ENCODE peak calls at places on chromosomes 2 and 18, in five cellular contexts. One of them, this sample, is unnamed.

GRCh38 chr2:135997380-135997779 is 12.0 kb upstream of the DARS1 start:
- DNase-seq in mammary epithelial cell: no peak
- DNase-seq in endothelial cell of umbilical vein: no peak
- DNase-seq in PC-3: no peak
- DNase-seq in fibroblast of lung: no peak
- DNase-seq in this sample: no peak

GRCh38 chr18:10421859-10422258 is 32.6 kb upstream of the APCDD1 start:
- DNase-seq in mammary epithelial cell: peak
- DNase-seq in endothelial cell of umbilical vein: no peak
- DNase-seq in PC-3: no peak
- DNase-seq in fibroblast of lung: peak
- DNase-seq in this sample: peak

GRCh38 chr18:79962311-79962710 is 2.1 kb upstream of the HSBP1L1 start:
- DNase-seq in mammary epithelial cell: peak
- DNase-seq in endothelial cell of umbilical vein: no peak
- DNase-seq in PC-3: peak
- DNase-seq in fibroblast of lung: peak
- DNase-seq in this sample: peak

GRCh38 chr18:26040051-26040656 is 50.3 kb downstream of the SS18 start:
- DNase-seq in mammary epithelial cell: peak
- DNase-seq in endothelial cell of umbilical vein: peak
- DNase-seq in PC-3: peak
- DNase-seq in fibroblast of lung: no peak
- DNase-seq in this sample: no peak

GRCh38 chr2:24404582-24404981 is 44.2 kb upstream of the ITSN2 start:
- DNase-seq in mammary epithelial cell: peak
- DNase-seq in endothelial cell of umbilical vein: no peak
- DNase-seq in PC-3: peak
- DNase-seq in fibroblast of lung: peak
- DNase-seq in this sample: no peak

GRCh38 chr2:105521176-105521575 is 122.3 kb upstream of the FHL2 start:
- DNase-seq in mammary epithelial cell: no peak
- DNase-seq in endothelial cell of umbilical vein: peak
- DNase-seq in PC-3: peak
- DNase-seq in fibroblast of lung: no peak
- DNase-seq in this sample: no peak

GRCh38 chr2:9247786-9248185 is 41.2 kb downstream of the ASAP2 start:
- DNase-seq in mammary epithelial cell: no peak
- DNase-seq in endothelial cell of umbilical vein: peak
- DNase-seq in PC-3: no peak
- DNase-seq in fibroblast of lung: no peak
- DNase-seq in this sample: no peak

GRCh38 chr18:11689972-11690570 is 1.0 kb downstream of the GNAL start:
- DNase-seq in mammary epithelial cell: peak
- DNase-seq in endothelial cell of umbilical vein: no peak
- DNase-seq in PC-3: no peak
- DNase-seq in fibroblast of lung: peak
- DNase-seq in this sample: no peak

GRCh38 chr2:202084265-202084664 is 11.2 kb downstream of the KIAA2012 start:
- DNase-seq in mammary epithelial cell: no peak
- DNase-seq in endothelial cell of umbilical vein: no peak
- DNase-seq in PC-3: no peak
- DNase-seq in fibroblast of lung: peak
- DNase-seq in this sample: no peak

GRCh38 chr2:215361876-215362561 is 50.2 kb downstream of the ATIC start:
- DNase-seq in mammary epithelial cell: no peak
- DNase-seq in endothelial cell of umbilical vein: no peak
- DNase-seq in PC-3: no peak
- DNase-seq in fibroblast of lung: peak
- DNase-seq in this sample: no peak

GRCh38 chr2:85066874-85067351 is 66.3 kb upstream of the TCF7L1 start:
- DNase-seq in mammary epithelial cell: peak
- DNase-seq in endothelial cell of umbilical vein: peak
- DNase-seq in PC-3: peak
- DNase-seq in fibroblast of lung: peak
- DNase-seq in this sample: peak

GRCh38 chr2:46674451-46674850 is 195.1 kb downstream of the TMEM247 start:
- DNase-seq in mammary epithelial cell: no peak
- DNase-seq in endothelial cell of umbilical vein: no peak
- DNase-seq in PC-3: no peak
- DNase-seq in fibroblast of lung: no peak
- DNase-seq in this sample: no peak

GRCh38 chr2:97731274-97732050 is 18.1 kb downstream of the ZAP70 start:
- DNase-seq in mammary epithelial cell: no peak
- DNase-seq in endothelial cell of umbilical vein: no peak
- DNase-seq in PC-3: no peak
- DNase-seq in fibroblast of lung: no peak
- DNase-seq in this sample: no peak

GRCh38 chr2:237309011-237309410 is 105.0 kb downstream of the COL6A3 start:
- DNase-seq in mammary epithelial cell: no peak
- DNase-seq in endothelial cell of umbilical vein: no peak
- DNase-seq in PC-3: no peak
- DNase-seq in fibroblast of lung: peak
- DNase-seq in this sample: no peak

GRCh38 chr18:57921708-57922107 is 118.6 kb upstream of the ATP8B1 start:
- DNase-seq in mammary epithelial cell: peak
- DNase-seq in endothelial cell of umbilical vein: no peak
- DNase-seq in PC-3: peak
- DNase-seq in fibroblast of lung: peak
- DNase-seq in this sample: no peak

GRCh38 chr2:23668756-23669304 is 258.1 kb downstream of the ATAD2B start:
- DNase-seq in mammary epithelial cell: no peak
- DNase-seq in endothelial cell of umbilical vein: no peak
- DNase-seq in PC-3: no peak
- DNase-seq in fibroblast of lung: no peak
- DNase-seq in this sample: no peak

GRCh38 chr18:70207181-70207580 is 1.7 kb upstream of the RTTN start:
- DNase-seq in mammary epithelial cell: no peak
- DNase-seq in endothelial cell of umbilical vein: no peak
- DNase-seq in PC-3: no peak
- DNase-seq in fibroblast of lung: no peak
- DNase-seq in this sample: no peak

GRCh38 chr2:221096651-221097567 is 475.2 kb downstream of the EPHA4 start:
- DNase-seq in mammary epithelial cell: peak
- DNase-seq in endothelial cell of umbilical vein: peak
- DNase-seq in PC-3: peak
- DNase-seq in fibroblast of lung: peak
- DNase-seq in this sample: no peak

GRCh38 chr18:79488311-79489047 is 92.7 kb downstream of the NFATC1 start:
- DNase-seq in mammary epithelial cell: no peak
- DNase-seq in endothelial cell of umbilical vein: no peak
- DNase-seq in PC-3: no peak
- DNase-seq in fibroblast of lung: no peak
- DNase-seq in this sample: no peak

GRCh38 chr18:77344777-77345507 is 95.3 kb downstream of the GALR1 start:
- DNase-seq in mammary epithelial cell: no peak
- DNase-seq in endothelial cell of umbilical vein: no peak
- DNase-seq in PC-3: no peak
- DNase-seq in fibroblast of lung: no peak
- DNase-seq in this sample: no peak

GRCh38 chr2:142033393-142033792 is 97.4 kb downstream of the LRP1B start:
- DNase-seq in mammary epithelial cell: no peak
- DNase-seq in endothelial cell of umbilical vein: no peak
- DNase-seq in PC-3: peak
- DNase-seq in fibroblast of lung: peak
- DNase-seq in this sample: no peak

GRCh38 chr2:127796389-127796788 is 14.6 kb downstream of the WDR33 start:
- DNase-seq in mammary epithelial cell: no peak
- DNase-seq in endothelial cell of umbilical vein: peak
- DNase-seq in PC-3: no peak
- DNase-seq in fibroblast of lung: no peak
- DNase-seq in this sample: no peak

GRCh38 chr2:197477764-197478163 is 21.9 kb downstream of the HSPD1 start:
- DNase-seq in mammary epithelial cell: no peak
- DNase-seq in endothelial cell of umbilical vein: no peak
- DNase-seq in PC-3: no peak
- DNase-seq in fibroblast of lung: no peak
- DNase-seq in this sample: no peak

GRCh38 chr2:50723549-50723948 is 308.4 kb downstream of the NRXN1 start:
- DNase-seq in mammary epithelial cell: no peak
- DNase-seq in endothelial cell of umbilical vein: no peak
- DNase-seq in PC-3: no peak
- DNase-seq in fibroblast of lung: no peak
- DNase-seq in this sample: no peak

GRCh38 chr2:30234180-30234971 is 3.0 kb downstream of the LBH start:
- DNase-seq in mammary epithelial cell: peak
- DNase-seq in endothelial cell of umbilical vein: peak
- DNase-seq in PC-3: peak
- DNase-seq in fibroblast of lung: peak
- DNase-seq in this sample: peak

GRCh38 chr2:205570641-205571040 is 111.7 kb upstream of the NRP2 start:
- DNase-seq in mammary epithelial cell: no peak
- DNase-seq in endothelial cell of umbilical vein: no peak
- DNase-seq in PC-3: no peak
- DNase-seq in fibroblast of lung: no peak
- DNase-seq in this sample: no peak

GRCh38 chr2:67965246-67965645 is 97.6 kb downstream of the C1D start:
- DNase-seq in mammary epithelial cell: peak
- DNase-seq in endothelial cell of umbilical vein: no peak
- DNase-seq in PC-3: no peak
- DNase-seq in fibroblast of lung: no peak
- DNase-seq in this sample: no peak

GRCh38 chr18:8747440-8747937 is 42.1 kb downstream of the MTCL1 start:
- DNase-seq in mammary epithelial cell: no peak
- DNase-seq in endothelial cell of umbilical vein: peak
- DNase-seq in PC-3: peak
- DNase-seq in fibroblast of lung: peak
- DNase-seq in this sample: no peak

GRCh38 chr2:32884346-32884745 is 62.4 kb upstream of the LTBP1 start:
- DNase-seq in mammary epithelial cell: peak
- DNase-seq in endothelial cell of umbilical vein: no peak
- DNase-seq in PC-3: peak
- DNase-seq in fibroblast of lung: peak
- DNase-seq in this sample: no peak

GRCh38 chr2:127066942-127067341 is 40.0 kb downstream of the BIN1 start:
- DNase-seq in mammary epithelial cell: no peak
- DNase-seq in endothelial cell of umbilical vein: no peak
- DNase-seq in PC-3: no peak
- DNase-seq in fibroblast of lung: no peak
- DNase-seq in this sample: no peak

DNA sequence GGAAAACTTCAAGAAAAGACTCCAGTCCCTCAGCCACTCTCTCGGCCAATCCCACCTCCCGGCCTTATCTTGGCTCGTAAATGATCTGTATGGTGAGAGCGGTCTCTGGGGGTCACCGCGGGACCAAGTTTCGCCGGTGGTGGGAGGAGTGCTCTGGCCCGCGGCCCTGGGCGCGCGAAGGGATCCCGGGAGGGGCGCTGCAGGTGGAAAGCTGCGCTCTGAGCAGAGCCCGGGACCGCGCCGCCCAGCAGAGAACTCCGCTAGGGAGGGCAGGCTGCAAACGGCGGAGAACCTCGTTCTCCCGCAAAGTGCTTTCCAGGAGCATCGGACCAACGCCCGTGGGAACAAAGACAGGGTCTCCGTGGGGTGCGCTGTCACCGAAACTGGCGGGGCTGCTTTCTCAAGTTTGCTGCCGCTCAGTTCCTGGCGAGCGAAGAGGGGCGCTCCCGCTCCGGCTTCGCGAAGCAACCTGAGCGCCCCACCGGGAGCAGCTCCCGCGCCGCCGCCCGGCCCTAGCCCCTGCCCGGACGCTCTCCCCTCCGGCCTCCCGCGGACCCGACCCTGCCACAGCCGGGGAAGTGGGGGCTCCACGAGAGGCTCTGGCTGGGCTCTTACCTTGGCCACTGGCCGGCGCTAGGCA is 508 bp downstream of the LRP2 start:
- DNase-seq in mammary epithelial cell: peak
- DNase-seq in endothelial cell of umbilical vein: peak
- DNase-seq in PC-3: no peak
- DNase-seq in fibroblast of lung: peak
- DNase-seq in this sample: no peak
- TF ChIP-seq EZH2 in mammary epithelial cell: peak
- TF ChIP-seq EZH2 in endothelial cell of umbilical vein: peak
- TF ChIP-seq EZH2 in PC-3: peak
- TF ChIP-seq EZH2 in fibroblast of lung: no peak
- TF ChIP-seq EZH2 in this sample: no peak

GRCh38 chr2:64919261-64919660 is 69.9 kb upstream of the SLC1A4 start:
- DNase-seq in mammary epithelial cell: no peak
- DNase-seq in endothelial cell of umbilical vein: no peak
- DNase-seq in PC-3: no peak
- DNase-seq in fibroblast of lung: no peak
- DNase-seq in this sample: no peak

GRCh38 chr2:64914247-64914646 is 75.0 kb upstream of the SLC1A4 start:
- DNase-seq in mammary epithelial cell: no peak
- DNase-seq in endothelial cell of umbilical vein: no peak
- DNase-seq in PC-3: no peak
- DNase-seq in fibroblast of lung: no peak
- DNase-seq in this sample: no peak

GRCh38 chr2:64915510-64915900 is 73.7 kb upstream of the SLC1A4 start:
- DNase-seq in mammary epithelial cell: no peak
- DNase-seq in endothelial cell of umbilical vein: no peak
- DNase-seq in PC-3: no peak
- DNase-seq in fibroblast of lung: no peak
- DNase-seq in this sample: no peak

GRCh38 chr2:64914735-64915509 is 74.3 kb upstream of the SLC1A4 start:
- DNase-seq in mammary epithelial cell: no peak
- DNase-seq in endothelial cell of umbilical vein: no peak
- DNase-seq in PC-3: no peak
- DNase-seq in fibroblast of lung: peak
- DNase-seq in this sample: no peak

GRCh38 chr2:64918220-64918886 is 70.8 kb upstream of the SLC1A4 start:
- DNase-seq in mammary epithelial cell: no peak
- DNase-seq in endothelial cell of umbilical vein: no peak
- DNase-seq in PC-3: no peak
- DNase-seq in fibroblast of lung: no peak
- DNase-seq in this sample: no peak
- H3K4me3 ChIP-seq in mammary epithelial cell: no peak
- H3K4me3 ChIP-seq in endothelial cell of umbilical vein: no peak
- H3K4me3 ChIP-seq in PC-3: peak
- H3K4me3 ChIP-seq in fibroblast of lung: peak
- H3K4me3 ChIP-seq in this sample: peak

GRCh38 chr2:176636376-176636775 is 367.1 kb downstream of the MTX2 start:
- DNase-seq in mammary epithelial cell: no peak
- DNase-seq in endothelial cell of umbilical vein: peak
- DNase-seq in PC-3: peak
- DNase-seq in fibroblast of lung: no peak
- DNase-seq in this sample: no peak

GRCh38 chr2:176637497-176638166 is 368.4 kb downstream of the MTX2 start:
- DNase-seq in mammary epithelial cell: peak
- DNase-seq in endothelial cell of umbilical vein: peak
- DNase-seq in PC-3: peak
- DNase-seq in fibroblast of lung: peak
- DNase-seq in this sample: no peak

GRCh38 chr2:176637134-176637496 is 367.9 kb downstream of the MTX2 start:
- DNase-seq in mammary epithelial cell: no peak
- DNase-seq in endothelial cell of umbilical vein: no peak
- DNase-seq in PC-3: no peak
- DNase-seq in fibroblast of lung: no peak
- DNase-seq in this sample: no peak

GRCh38 chr2:176639016-176639343 is 369.7 kb downstream of the MTX2 start:
- DNase-seq in mammary epithelial cell: no peak
- DNase-seq in endothelial cell of umbilical vein: no peak
- DNase-seq in PC-3: no peak
- DNase-seq in fibroblast of lung: no peak
- DNase-seq in this sample: no peak

GRCh38 chr2:176638167-176639015 is 369.1 kb downstream of the MTX2 start:
- DNase-seq in mammary epithelial cell: peak
- DNase-seq in endothelial cell of umbilical vein: peak
- DNase-seq in PC-3: peak
- DNase-seq in fibroblast of lung: peak
- DNase-seq in this sample: no peak
- TF ChIP-seq EZH2 in mammary epithelial cell: no peak
- TF ChIP-seq EZH2 in endothelial cell of umbilical vein: no peak
- TF ChIP-seq EZH2 in PC-3: no peak
- TF ChIP-seq EZH2 in fibroblast of lung: no peak
- TF ChIP-seq EZH2 in this sample: no peak

GRCh38 chr2:236200378-236200777 is 32.2 kb upstream of the GBX2 start:
- DNase-seq in mammary epithelial cell: no peak
- DNase-seq in endothelial cell of umbilical vein: no peak
- DNase-seq in PC-3: no peak
- DNase-seq in fibroblast of lung: no peak
- DNase-seq in this sample: no peak
- H3K4me3 ChIP-seq in mammary epithelial cell: no peak
- H3K4me3 ChIP-seq in endothelial cell of umbilical vein: no peak
- H3K4me3 ChIP-seq in PC-3: no peak
- H3K4me3 ChIP-seq in fibroblast of lung: no peak
- H3K4me3 ChIP-seq in this sample: no peak